ENCODE peak calls at places on chromosomes 7 and 10, in ten cellular contexts. E, Z, X, D, I, G, H, F, C and O are unnamed samples.
A peak's percentile ranks its signal among the peaks of the same experiment; 100 is the strongest.

GRCh38 chr10:86632009-86632800 is 22.1 kb upstream of the OPN4 start:
- DNase-seq in C (peak; percentile 67), Z (peak; percentile 58), D (no peak), E (no peak), G (peak; percentile 29), X (peak; percentile 72), I (no peak), F (no peak), H (no peak), O (no peak)

GRCh38 chr10:117214401-117214800 is 17.1 kb downstream of the KCNK18 start:
- DNase-seq in D (peak; percentile 60), I (no peak), C (peak; percentile 47), X (no peak), G (no peak), F (no peak), Z (no peak), H (no peak), E (no peak), O (no peak)

GRCh38 chr10:7696545-7696944 is 6.6 kb upstream of the ITIH2 start:
- DNase-seq in F (no peak), Z (peak; percentile 55), I (peak; percentile 71), H (no peak), G (no peak), D (peak; percentile 35), X (peak; percentile 74), C (peak; percentile 8), E (no peak), O (peak; percentile 81)

GRCh38 chr10:108566216-108567107 is 1356.8 kb downstream of the XPNPEP1 start:
- DNase-seq in X (no peak), I (no peak), F (no peak), C (no peak), G (no peak), H (no peak), Z (no peak), D (no peak), E (no peak), O (no peak)

GRCh38 chr7:79691094-79691493 is 237.6 kb upstream of the MAGI2 start:
- DNase-seq in X (no peak), E (no peak), G (no peak), I (no peak), H (no peak), D (no peak), C (no peak), F (no peak), Z (no peak), O (no peak)

GRCh38 chr7:151248191-151249033 is at the start of gene SMARCD3:
- DNase-seq in X (peak; percentile 77), E (peak; percentile 40), I (peak; percentile 82), Z (peak; percentile 83), C (peak; percentile 73), H (no peak), F (peak; percentile 61), D (peak; percentile 25), G (no peak), O (peak; percentile 86)

GRCh38 chr10:107924458-107924857 is 760.0 kb upstream of the SORCS1 start:
- DNase-seq in F (no peak), C (no peak), I (no peak), X (no peak), D (peak; percentile 47), H (no peak), Z (no peak), E (no peak), G (no peak), O (no peak)

GRCh38 chr10:75402486-75403143 is 1.1 kb upstream of the ZNF503 start:
- DNase-seq in E (peak; percentile 45), Z (peak; percentile 35), I (peak; percentile 75), D (peak; percentile 91), F (no peak), H (no peak), G (no peak), C (peak; percentile 60), X (peak; percentile 61), O (no peak)

GRCh38 chr10:124012066-124012465 is 81.3 kb downstream of the CHST15 start:
- DNase-seq in G (no peak), Z (no peak), H (no peak), X (no peak), C (no peak), D (no peak), E (no peak), F (no peak), I (no peak), O (no peak)

GRCh38 chr7:135929692-135930091 is 47.5 kb downstream of the MTPN start:
- DNase-seq in D (no peak), C (no peak), G (no peak), F (no peak), E (no peak), I (no peak), Z (no peak), H (no peak), X (no peak), O (no peak)
- H3K4me1 ChIP-seq in D (peaks cover 7% of the 10 kb centered on the region), C (peaks cover 25% of the 10 kb centered on the region), G (peaks cover 3% of the 10 kb centered on the region), F (peaks cover 7% of the 10 kb centered on the region), E (no peaks in the 10 kb centered on the region), I (no peaks in the 10 kb centered on the region), Z (peaks cover 89% of the 10 kb centered on the region), H (no peaks in the 10 kb centered on the region), X (peaks cover 17% of the 10 kb centered on the region), O (peaks cover 9% of the 10 kb centered on the region)

DNA sequence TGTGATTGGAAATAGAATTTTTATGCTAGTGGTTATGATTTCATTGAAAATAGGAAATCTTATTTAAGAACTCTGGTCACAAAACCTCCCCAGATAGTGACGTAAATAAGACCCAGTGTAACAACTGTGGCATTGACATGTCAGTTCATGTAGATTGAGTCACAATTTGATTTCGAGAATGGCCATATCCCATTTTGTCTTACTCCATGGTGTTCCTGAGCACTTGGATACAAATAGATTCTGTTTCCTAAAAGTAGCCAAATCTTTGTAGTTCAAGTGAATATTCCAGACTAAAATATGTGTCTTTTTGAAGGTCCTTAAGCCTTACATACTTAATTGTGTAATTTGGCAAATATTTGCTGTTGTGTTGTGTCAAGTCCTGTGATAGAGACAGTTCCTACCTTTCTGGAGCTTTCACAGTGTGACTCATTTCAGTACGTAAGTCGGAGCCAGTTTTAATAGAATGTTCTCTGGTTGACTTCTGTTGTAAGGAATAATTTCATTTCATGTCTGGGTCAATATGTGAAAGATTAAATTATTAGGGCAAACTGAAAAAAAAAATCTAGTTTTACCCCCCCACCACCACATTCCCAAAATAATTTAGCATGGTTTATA is 37.1 kb upstream of the TOMM7 start:
- DNase-seq in D (peak; percentile 38), I (no peak), Z (no peak), X (no peak), F (no peak), H (no peak), G (no peak), C (peak; percentile 61), E (no peak), O (no peak)
- H3K4me1 ChIP-seq in D (peaks cover 47% of the 10 kb centered on the region), I (peaks cover 15% of the 10 kb centered on the region), Z (peaks cover 63% of the 10 kb centered on the region), X (peaks cover 47% of the 10 kb centered on the region), F (peaks cover 27% of the 10 kb centered on the region), H (peaks cover 44% of the 10 kb centered on the region), G (peaks cover 9% of the 10 kb centered on the region), C (peaks cover 56% of the 10 kb centered on the region), E (peaks cover 3% of the 10 kb centered on the region), O (peaks cover 54% of the 10 kb centered on the region)

GRCh38 chr10:102773320-102773719 is 29.6 kb downstream of the WBP1L start:
- DNase-seq in I (no peak), H (no peak), X (no peak), D (no peak), Z (no peak), E (no peak), G (no peak), C (peak; percentile 59), F (no peak), O (no peak)

GRCh38 chr10:102775973-102776669 is 32.4 kb downstream of the WBP1L start:
- DNase-seq in C (peak; percentile 87), H (no peak), G (no peak), I (peak; percentile 96), X (peak; percentile 67), D (no peak), E (peak; percentile 62), F (no peak), Z (peak; percentile 89), O (peak; percentile 76)

GRCh38 chr10:102773986-102774385 is 30.2 kb downstream of the WBP1L start:
- DNase-seq in E (no peak), I (peak; percentile 77), C (peak; percentile 32), Z (peak; percentile 35), D (no peak), F (no peak), G (no peak), H (no peak), X (peak; percentile 20), O (no peak)

GRCh38 chr10:102776779-102777417 is 33.1 kb downstream of the WBP1L start:
- DNase-seq in H (no peak), F (no peak), G (peak; percentile 43), I (peak; percentile 93), C (peak; percentile 96), X (peak; percentile 84), E (peak; percentile 40), D (no peak), Z (peak; percentile 84), O (peak; percentile 97)

GRCh38 chr10:102775201-102775972 is 31.6 kb downstream of the WBP1L start:
- DNase-seq in I (peak; percentile 98), H (no peak), D (no peak), G (no peak), F (no peak), Z (peak; percentile 78), C (no peak), X (peak; percentile 45), E (no peak), O (peak; percentile 94)
- H3K4me1 ChIP-seq in I (peaks cover 73% of the 10 kb centered on the region), H (no peaks in the 10 kb centered on the region), D (peaks cover 9% of the 10 kb centered on the region), G (peaks cover 26% of the 10 kb centered on the region), F (no peaks in the 10 kb centered on the region), Z (peaks cover 98% of the 10 kb centered on the region), C (peaks cover 51% of the 10 kb centered on the region), X (peaks cover 58% of the 10 kb centered on the region), E (no peaks in the 10 kb centered on the region), O (peaks cover 26% of the 10 kb centered on the region)

GRCh38 chr7:105130048-105130447 is 116.0 kb downstream of the KMT2E start:
- DNase-seq in G (no peak), E (no peak), I (no peak), Z (no peak), F (no peak), C (no peak), X (no peak), D (no peak), H (no peak), O (no peak)

GRCh38 chr7:105132335-105132734 is 118.3 kb downstream of the KMT2E start:
- DNase-seq in Z (no peak), C (no peak), I (no peak), D (no peak), X (no peak), G (no peak), F (no peak), E (no peak), H (no peak), O (no peak)

GRCh38 chr7:105131890-105132289 is 117.9 kb downstream of the KMT2E start:
- DNase-seq in G (no peak), X (no peak), I (no peak), Z (no peak), E (no peak), C (no peak), F (no peak), D (no peak), H (no peak), O (no peak)

GRCh38 chr7:105131033-105131656 is 117.1 kb downstream of the KMT2E start:
- DNase-seq in D (no peak), C (peak; percentile 46), H (no peak), Z (no peak), E (no peak), X (no peak), I (no peak), F (no peak), G (no peak), O (no peak)

DNA sequence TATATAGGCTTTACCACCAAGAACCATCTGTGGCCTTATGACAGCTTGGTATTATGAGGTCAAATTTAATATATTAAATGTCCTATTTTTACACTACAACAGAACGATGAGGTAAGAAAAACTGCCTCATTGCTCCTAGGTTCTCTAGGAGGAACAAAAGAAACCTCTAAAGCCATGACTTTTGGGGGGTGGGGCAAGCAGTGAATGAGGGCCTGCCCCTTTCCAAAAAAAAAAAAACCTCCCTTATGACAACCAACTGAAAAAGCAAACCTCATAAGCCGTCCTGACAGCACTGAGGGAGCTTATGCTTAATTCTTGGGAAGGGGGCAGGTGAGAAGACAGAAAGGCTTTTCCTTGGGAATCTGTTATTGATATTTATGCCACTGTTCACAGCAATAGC is 116.6 kb downstream of the KMT2E start:
- DNase-seq in Z (no peak), X (no peak), D (no peak), F (no peak), I (no peak), C (no peak), G (no peak), E (no peak), H (no peak), O (no peak)
- H3K4me1 ChIP-seq in Z (peaks cover 22% of the 10 kb centered on the region), X (no peaks in the 10 kb centered on the region), D (no peaks in the 10 kb centered on the region), F (no peaks in the 10 kb centered on the region), I (no peaks in the 10 kb centered on the region), C (peaks cover 4% of the 10 kb centered on the region), G (no peaks in the 10 kb centered on the region), E (no peaks in the 10 kb centered on the region), H (no peaks in the 10 kb centered on the region), O (no peaks in the 10 kb centered on the region)